ENCODE peak calls at places on chromosomes 12 and 14, in five cellular contexts. One of them, this sample, is unnamed.

GRCh38 chr12:47276253-47277070 is 196.7 kb upstream of the AMIGO2 start:
- DNase-seq in heart left ventricle: peak
- DNase-seq in stomach: no peak
- DNase-seq in uterus: peak
- DNase-seq in ovary: no peak
- DNase-seq in this sample: no peak

GRCh38 chr14:87133073-87133815 is 859.7 kb downstream of the GALC start:
- DNase-seq in ovary: no peak
- DNase-seq in heart left ventricle: peak
- DNase-seq in stomach: no peak
- DNase-seq in uterus: peak
- DNase-seq in this sample: no peak

GRCh38 chr12:969821-970220 is 20.3 kb upstream of the RAD52 start:
- DNase-seq in uterus: no peak
- DNase-seq in heart left ventricle: no peak
- DNase-seq in stomach: no peak
- DNase-seq in ovary: no peak
- DNase-seq in this sample: no peak

GRCh38 chr14:104970231-104971068 is 7.7 kb downstream of the AHNAK2 start:
- DNase-seq in stomach: peak
- DNase-seq in heart left ventricle: no peak
- DNase-seq in uterus: peak
- DNase-seq in ovary: peak
- DNase-seq in this sample: no peak

GRCh38 chr12:132422057-132423043 is 67.6 kb upstream of the FBRSL1 start:
- DNase-seq in ovary: no peak
- DNase-seq in heart left ventricle: no peak
- DNase-seq in uterus: no peak
- DNase-seq in stomach: no peak
- DNase-seq in this sample: no peak

GRCh38 chr14:27392153-27392552 is 794.3 kb upstream of the NOVA1 start:
- DNase-seq in uterus: no peak
- DNase-seq in heart left ventricle: no peak
- DNase-seq in ovary: no peak
- DNase-seq in stomach: no peak
- DNase-seq in this sample: no peak

GRCh38 chr14:105846312-105846711 is 319.9 kb downstream of the TMEM121 start:
- DNase-seq in stomach: no peak
- DNase-seq in ovary: no peak
- DNase-seq in uterus: no peak
- DNase-seq in heart left ventricle: peak
- DNase-seq in this sample: peak

GRCh38 chr12:86772688-86773087 is 516.5 kb upstream of the MGAT4C start:
- DNase-seq in ovary: no peak
- DNase-seq in heart left ventricle: no peak
- DNase-seq in uterus: no peak
- DNase-seq in stomach: no peak
- DNase-seq in this sample: no peak

GRCh38 chr12:52925717-52926595 is 21.1 kb upstream of the KRT8 start:
- DNase-seq in stomach: peak
- DNase-seq in ovary: no peak
- DNase-seq in uterus: no peak
- DNase-seq in heart left ventricle: no peak
- DNase-seq in this sample: no peak

GRCh38 chr12:51847830-51848727 is at the start of gene FIGNL2:
- DNase-seq in heart left ventricle: peak
- DNase-seq in ovary: no peak
- DNase-seq in uterus: no peak
- DNase-seq in stomach: no peak
- DNase-seq in this sample: no peak

GRCh38 chr14:104563742-104564615 is 15.6 kb upstream of the C14orf180 start:
- DNase-seq in uterus: peak
- DNase-seq in heart left ventricle: peak
- DNase-seq in ovary: peak
- DNase-seq in stomach: peak
- DNase-seq in this sample: peak

GRCh38 chr12:52813885-52814709 is at the start of gene KRT4:
- DNase-seq in uterus: no peak
- DNase-seq in ovary: no peak
- DNase-seq in stomach: no peak
- DNase-seq in heart left ventricle: no peak
- DNase-seq in this sample: no peak

GRCh38 chr12:70741266-70741665 is 104.0 kb upstream of the PTPRB start:
- DNase-seq in stomach: no peak
- DNase-seq in heart left ventricle: no peak
- DNase-seq in uterus: no peak
- DNase-seq in ovary: no peak
- DNase-seq in this sample: no peak

GRCh38 chr12:93780115-93780641 is 103.0 kb downstream of the CRADD start:
- DNase-seq in uterus: no peak
- DNase-seq in heart left ventricle: no peak
- DNase-seq in ovary: no peak
- DNase-seq in stomach: no peak
- DNase-seq in this sample: no peak

GRCh38 chr14:61233436-61233956 is 47.6 kb downstream of the TMEM30B start:
- DNase-seq in uterus: no peak
- DNase-seq in heart left ventricle: no peak
- DNase-seq in stomach: no peak
- DNase-seq in ovary: no peak
- DNase-seq in this sample: no peak

GRCh38 chr12:56377310-56377988 is 14.8 kb upstream of the APOF start:
- DNase-seq in heart left ventricle: no peak
- DNase-seq in uterus: no peak
- DNase-seq in ovary: no peak
- DNase-seq in stomach: no peak
- DNase-seq in this sample: no peak

GRCh38 chr12:12859690-12860089 is 31.7 kb upstream of the GPRC5A start:
- DNase-seq in uterus: no peak
- DNase-seq in ovary: no peak
- DNase-seq in heart left ventricle: no peak
- DNase-seq in stomach: no peak
- DNase-seq in this sample: no peak

GRCh38 chr12:22306311-22306710 is 28.2 kb downstream of the ST8SIA1 start:
- DNase-seq in ovary: no peak
- DNase-seq in heart left ventricle: no peak
- DNase-seq in uterus: no peak
- DNase-seq in stomach: no peak
- DNase-seq in this sample: no peak

GRCh38 chr14:105058521-105059034 is 6.7 kb downstream of the GPR132 start:
- DNase-seq in stomach: no peak
- DNase-seq in ovary: no peak
- DNase-seq in uterus: no peak
- DNase-seq in heart left ventricle: no peak
- DNase-seq in this sample: no peak

GRCh38 chr12:78096909-78097597 is 266.4 kb downstream of the NAV3 start:
- DNase-seq in uterus: peak
- DNase-seq in ovary: no peak
- DNase-seq in stomach: no peak
- DNase-seq in heart left ventricle: no peak
- DNase-seq in this sample: peak

GRCh38 chr12:130448044-130448821 is 110.5 kb downstream of the PIWIL1 start:
- DNase-seq in stomach: no peak
- DNase-seq in uterus: no peak
- DNase-seq in heart left ventricle: no peak
- DNase-seq in ovary: no peak
- DNase-seq in this sample: no peak

GRCh38 chr14:57391609-57392195 is 1.3 kb downstream of the NAA30 start:
- DNase-seq in stomach: no peak
- DNase-seq in heart left ventricle: no peak
- DNase-seq in uterus: no peak
- DNase-seq in ovary: no peak
- DNase-seq in this sample: no peak

GRCh38 chr14:77622562-77622961 is 6.1 kb upstream of the SPTLC2 start:
- DNase-seq in ovary: no peak
- DNase-seq in stomach: peak
- DNase-seq in heart left ventricle: no peak
- DNase-seq in uterus: no peak
- DNase-seq in this sample: no peak

GRCh38 chr12:18818584-18818983 is 80.7 kb downstream of the CAPZA3 start:
- DNase-seq in stomach: no peak
- DNase-seq in heart left ventricle: no peak
- DNase-seq in uterus: no peak
- DNase-seq in ovary: no peak
- DNase-seq in this sample: no peak

GRCh38 chr12:109098142-109098652 is 800 bp downstream of the UNG start:
- DNase-seq in ovary: peak
- DNase-seq in heart left ventricle: no peak
- DNase-seq in uterus: no peak
- DNase-seq in stomach: peak
- DNase-seq in this sample: peak

GRCh38 chr12:89247541-89247942 is 104.8 kb downstream of the DUSP6 start:
- DNase-seq in heart left ventricle: no peak
- DNase-seq in uterus: no peak
- DNase-seq in ovary: no peak
- DNase-seq in stomach: no peak
- DNase-seq in this sample: no peak

GRCh38 chr12:120117961-120118709 is 1.6 kb upstream of the RAB35 start:
- DNase-seq in heart left ventricle: no peak
- DNase-seq in stomach: no peak
- DNase-seq in ovary: no peak
- DNase-seq in uterus: no peak
- DNase-seq in this sample: peak

GRCh38 chr12:120118710-120119097 is 2.2 kb upstream of the RAB35 start:
- DNase-seq in uterus: no peak
- DNase-seq in heart left ventricle: no peak
- DNase-seq in ovary: no peak
- DNase-seq in stomach: no peak
- DNase-seq in this sample: no peak

GRCh38 chr12:120116443-120116791 is at the start of gene RAB35:
- DNase-seq in ovary: no peak
- DNase-seq in heart left ventricle: no peak
- DNase-seq in uterus: no peak
- DNase-seq in stomach: no peak
- DNase-seq in this sample: no peak

GRCh38 chr12:120115692-120116442 is 686 bp downstream of the RAB35 start:
- DNase-seq in stomach: no peak
- DNase-seq in ovary: peak
- DNase-seq in uterus: no peak
- DNase-seq in heart left ventricle: no peak
- DNase-seq in this sample: peak

DNA sequence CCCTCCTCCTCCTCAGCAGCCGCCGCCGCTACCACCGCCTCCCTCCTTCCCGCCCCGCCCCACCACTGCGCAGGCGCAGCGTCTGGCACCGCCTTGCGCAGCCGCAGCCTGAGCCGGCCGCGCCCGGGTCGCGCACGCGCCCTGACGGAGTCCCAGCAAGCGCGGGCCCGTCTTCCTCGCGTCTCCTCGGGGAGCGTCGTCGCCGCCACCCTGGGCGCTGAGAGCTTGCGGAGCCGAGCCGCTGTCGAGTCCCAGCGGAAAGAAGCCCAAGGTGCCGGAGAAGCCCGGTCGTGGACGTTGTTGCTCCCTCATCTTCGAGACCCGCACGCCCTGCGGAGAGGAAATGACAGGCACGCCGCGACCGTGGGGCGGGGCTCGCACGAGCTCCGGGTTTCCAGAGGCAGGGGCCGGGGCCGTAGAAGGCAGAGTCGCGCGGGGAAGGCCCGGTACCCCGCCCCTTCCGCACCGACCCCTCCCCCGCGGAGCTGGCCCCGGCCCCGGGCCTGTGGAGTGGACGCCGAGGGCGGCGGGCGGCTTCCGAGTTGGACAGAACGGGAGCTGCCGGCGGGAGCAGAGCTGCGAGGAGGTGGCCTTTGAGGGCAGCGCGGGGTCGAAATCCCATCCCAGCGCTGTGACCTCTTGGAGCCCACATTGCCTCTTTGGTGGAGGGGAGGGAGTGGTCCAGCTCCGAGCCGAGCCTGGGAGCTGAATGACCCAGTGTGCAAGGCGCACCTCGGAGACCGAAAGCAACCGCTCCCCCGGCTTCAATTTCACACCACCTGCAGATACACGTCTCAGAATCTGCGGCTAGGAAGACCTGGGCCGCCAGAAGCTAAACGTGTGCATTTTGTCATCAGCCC is 469 bp upstream of the RAB35 start:
- DNase-seq in heart left ventricle: peak
- DNase-seq in ovary: peak
- DNase-seq in stomach: peak
- DNase-seq in uterus: peak
- DNase-seq in this sample: peak
- TF ChIP-seq POLR2A in heart left ventricle: peak
- TF ChIP-seq POLR2A in ovary: peak
- TF ChIP-seq POLR2A in stomach: peak
- TF ChIP-seq POLR2A in uterus: peak
- TF ChIP-seq POLR2A in this sample: peak

DNA sequence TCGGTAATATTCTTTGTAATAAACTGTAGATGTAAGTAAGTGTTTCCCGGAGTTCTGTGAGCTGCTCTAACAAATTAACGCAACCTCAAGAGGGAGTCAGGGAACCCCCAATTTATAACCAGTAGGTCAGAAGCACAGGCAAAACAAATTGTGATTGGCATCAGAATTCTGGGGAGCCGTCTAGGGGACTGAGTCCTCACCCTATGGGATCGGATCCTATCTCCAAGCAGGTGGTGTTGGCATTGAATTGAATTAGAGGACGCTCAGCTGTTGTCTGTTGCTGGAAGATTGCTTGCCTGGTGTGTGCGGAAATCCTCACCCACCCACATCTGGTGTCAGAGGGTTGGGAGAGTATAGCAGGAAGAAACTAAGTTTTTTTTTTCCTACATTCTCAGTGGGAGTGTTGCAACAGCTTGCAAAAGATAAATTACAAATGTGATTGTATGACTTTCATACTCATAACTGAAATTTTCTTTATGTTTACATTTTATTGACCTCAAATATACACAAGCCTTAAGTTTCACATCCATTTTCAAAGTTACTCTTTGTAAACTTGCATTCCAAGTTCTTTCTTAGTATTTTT is 5.5 kb downstream of the TMEM52B start:
- DNase-seq in uterus: no peak
- DNase-seq in ovary: no peak
- DNase-seq in heart left ventricle: no peak
- DNase-seq in stomach: no peak
- DNase-seq in this sample: no peak
- TF ChIP-seq POLR2A in uterus: no peak
- TF ChIP-seq POLR2A in ovary: no peak
- TF ChIP-seq POLR2A in heart left ventricle: no peak
- TF ChIP-seq POLR2A in stomach: no peak
- TF ChIP-seq POLR2A in this sample: no peak

GRCh38 chr14:88551094-88551870 is 3.5 kb downstream of the PTPN21 start:
- DNase-seq in uterus: peak
- DNase-seq in ovary: peak
- DNase-seq in heart left ventricle: peak
- DNase-seq in stomach: peak
- DNase-seq in this sample: peak
- TF ChIP-seq POLR2A in uterus: no peak
- TF ChIP-seq POLR2A in ovary: peak
- TF ChIP-seq POLR2A in heart left ventricle: no peak
- TF ChIP-seq POLR2A in stomach: no peak
- TF ChIP-seq POLR2A in this sample: peak

DNA sequence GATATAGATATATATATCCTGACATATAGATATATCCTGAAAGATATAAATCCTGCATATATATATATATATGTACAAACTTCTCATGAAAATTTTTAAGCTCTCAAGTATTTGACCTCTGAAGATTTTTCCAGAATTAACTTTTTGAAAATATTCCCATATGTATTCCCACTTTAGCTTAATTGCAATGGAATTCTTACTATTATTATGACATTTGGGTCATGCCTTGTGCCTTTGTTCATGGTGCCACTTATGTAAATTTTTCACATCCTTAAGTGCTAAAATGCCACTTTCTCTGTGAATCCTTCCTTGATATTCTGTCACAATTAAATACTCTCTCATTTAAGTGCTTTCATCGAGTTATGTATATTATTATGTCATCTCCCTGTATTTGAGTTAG is 398.2 kb upstream of the SEL1L start:
- DNase-seq in stomach: no peak
- DNase-seq in heart left ventricle: no peak
- DNase-seq in uterus: no peak
- DNase-seq in ovary: no peak
- DNase-seq in this sample: no peak
- TF ChIP-seq POLR2A in stomach: no peak
- TF ChIP-seq POLR2A in heart left ventricle: no peak
- TF ChIP-seq POLR2A in uterus: no peak
- TF ChIP-seq POLR2A in ovary: no peak
- TF ChIP-seq POLR2A in this sample: no peak